ENCODE peak calls at places on chromosome 20, in ten cellular contexts. One of them, this sample, is unnamed.

GRCh38 chr20:17612287-17612974 is 42.6 kb downstream of the DSTN start:
- DNase-seq in mucosa of descending colon: peak
- DNase-seq in coronary artery: peak
- DNase-seq in psoas muscle: no peak
- DNase-seq in left ventricle myocardium inferior: no peak
- DNase-seq in astrocyte of the spinal cord: peak
- DNase-seq in right lobe of liver: no peak
- DNase-seq in IMR-90: peak
- DNase-seq in kidney epithelial cell: no peak
- DNase-seq in cardiac fibroblast: peak
- DNase-seq in this sample: no peak

GRCh38 chr20:19966840-19967239 is 50.3 kb upstream of the NAA20 start:
- DNase-seq in mucosa of descending colon: no peak
- DNase-seq in coronary artery: no peak
- DNase-seq in psoas muscle: no peak
- DNase-seq in left ventricle myocardium inferior: no peak
- DNase-seq in astrocyte of the spinal cord: no peak
- DNase-seq in right lobe of liver: no peak
- DNase-seq in IMR-90: no peak
- DNase-seq in kidney epithelial cell: no peak
- DNase-seq in cardiac fibroblast: no peak
- DNase-seq in this sample: no peak

GRCh38 chr20:58942549-58942948 is 38.5 kb upstream of the NELFCD start:
- DNase-seq in mucosa of descending colon: no peak
- DNase-seq in coronary artery: no peak
- DNase-seq in psoas muscle: no peak
- DNase-seq in left ventricle myocardium inferior: no peak
- DNase-seq in astrocyte of the spinal cord: no peak
- DNase-seq in right lobe of liver: no peak
- DNase-seq in IMR-90: peak
- DNase-seq in kidney epithelial cell: no peak
- DNase-seq in cardiac fibroblast: no peak
- DNase-seq in this sample: no peak

GRCh38 chr20:56579261-56579660 is 46.2 kb downstream of the FAM209B start:
- DNase-seq in mucosa of descending colon: no peak
- DNase-seq in coronary artery: no peak
- DNase-seq in psoas muscle: no peak
- DNase-seq in left ventricle myocardium inferior: no peak
- DNase-seq in astrocyte of the spinal cord: no peak
- DNase-seq in right lobe of liver: no peak
- DNase-seq in IMR-90: no peak
- DNase-seq in kidney epithelial cell: no peak
- DNase-seq in cardiac fibroblast: no peak
- DNase-seq in this sample: no peak

GRCh38 chr20:53403029-53403428 is 190.6 kb downstream of the ZNF217 start:
- DNase-seq in mucosa of descending colon: no peak
- DNase-seq in coronary artery: no peak
- DNase-seq in psoas muscle: no peak
- DNase-seq in left ventricle myocardium inferior: no peak
- DNase-seq in astrocyte of the spinal cord: no peak
- DNase-seq in right lobe of liver: no peak
- DNase-seq in IMR-90: no peak
- DNase-seq in kidney epithelial cell: no peak
- DNase-seq in cardiac fibroblast: no peak
- DNase-seq in this sample: no peak

GRCh38 chr20:23037017-23037481 is 1.9 kb downstream of the SSTR4 start:
- DNase-seq in mucosa of descending colon: no peak
- DNase-seq in coronary artery: peak
- DNase-seq in psoas muscle: no peak
- DNase-seq in left ventricle myocardium inferior: no peak
- DNase-seq in astrocyte of the spinal cord: no peak
- DNase-seq in right lobe of liver: no peak
- DNase-seq in IMR-90: no peak
- DNase-seq in kidney epithelial cell: no peak
- DNase-seq in cardiac fibroblast: no peak
- DNase-seq in this sample: no peak

GRCh38 chr20:7716286-7716972 is 223.8 kb downstream of the HAO1 start:
- DNase-seq in mucosa of descending colon: no peak
- DNase-seq in coronary artery: no peak
- DNase-seq in psoas muscle: no peak
- DNase-seq in left ventricle myocardium inferior: no peak
- DNase-seq in astrocyte of the spinal cord: no peak
- DNase-seq in right lobe of liver: no peak
- DNase-seq in IMR-90: no peak
- DNase-seq in kidney epithelial cell: no peak
- DNase-seq in cardiac fibroblast: peak
- DNase-seq in this sample: no peak

GRCh38 chr20:59835448-59836395 is 97.7 kb downstream of the SYCP2 start:
- DNase-seq in mucosa of descending colon: peak
- DNase-seq in coronary artery: no peak
- DNase-seq in psoas muscle: no peak
- DNase-seq in left ventricle myocardium inferior: peak
- DNase-seq in astrocyte of the spinal cord: peak
- DNase-seq in right lobe of liver: no peak
- DNase-seq in IMR-90: peak
- DNase-seq in kidney epithelial cell: peak
- DNase-seq in cardiac fibroblast: peak
- DNase-seq in this sample: peak

DNA sequence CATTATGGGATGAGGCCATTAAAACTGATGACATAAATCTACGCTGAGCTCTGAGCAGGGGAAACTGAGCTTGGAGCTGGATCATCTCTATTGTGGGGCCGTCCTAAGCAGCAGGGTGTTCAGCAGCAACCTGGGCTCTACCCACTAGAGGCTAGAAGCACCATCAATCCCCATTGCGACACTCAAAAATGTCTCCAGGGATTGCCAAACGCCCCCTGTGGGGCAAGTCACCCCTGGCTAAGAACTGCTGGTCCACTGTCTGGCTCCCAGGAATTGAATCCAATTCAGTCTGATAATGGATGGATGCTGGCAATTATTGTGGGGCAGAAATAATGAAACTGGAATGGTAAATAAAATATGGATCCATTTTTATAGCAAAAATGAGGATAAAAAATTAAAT is 38.2 kb downstream of the PMEPA1 start:
- DNase-seq in mucosa of descending colon: no peak
- DNase-seq in coronary artery: no peak
- DNase-seq in psoas muscle: no peak
- DNase-seq in left ventricle myocardium inferior: no peak
- DNase-seq in astrocyte of the spinal cord: no peak
- DNase-seq in right lobe of liver: no peak
- DNase-seq in IMR-90: no peak
- DNase-seq in kidney epithelial cell: no peak
- DNase-seq in cardiac fibroblast: no peak
- DNase-seq in this sample: no peak
- TF ChIP-seq CTCF in mucosa of descending colon: no peak
- TF ChIP-seq CTCF in coronary artery: no peak
- TF ChIP-seq CTCF in psoas muscle: no peak
- TF ChIP-seq CTCF in left ventricle myocardium inferior: no peak
- TF ChIP-seq CTCF in astrocyte of the spinal cord: peak
- TF ChIP-seq CTCF in right lobe of liver: no peak
- TF ChIP-seq CTCF in IMR-90: no peak
- TF ChIP-seq CTCF in kidney epithelial cell: peak
- TF ChIP-seq CTCF in cardiac fibroblast: no peak
- TF ChIP-seq CTCF in this sample: peak

GRCh38 chr20:1001981-1002681 is at the start of gene RSPO4:
- DNase-seq in mucosa of descending colon: no peak
- DNase-seq in coronary artery: no peak
- DNase-seq in psoas muscle: no peak
- DNase-seq in left ventricle myocardium inferior: no peak
- DNase-seq in astrocyte of the spinal cord: no peak
- DNase-seq in right lobe of liver: no peak
- DNase-seq in IMR-90: no peak
- DNase-seq in kidney epithelial cell: no peak
- DNase-seq in cardiac fibroblast: no peak
- DNase-seq in this sample: no peak
- H3K4me3 ChIP-seq in mucosa of descending colon: no peak
- H3K4me3 ChIP-seq in coronary artery: peak
- H3K4me3 ChIP-seq in psoas muscle: no peak
- H3K4me3 ChIP-seq in left ventricle myocardium inferior: peak
- H3K4me3 ChIP-seq in astrocyte of the spinal cord: no peak
- H3K4me3 ChIP-seq in right lobe of liver: no peak
- H3K4me3 ChIP-seq in IMR-90: no peak
- H3K4me3 ChIP-seq in kidney epithelial cell: no peak
- H3K4me3 ChIP-seq in cardiac fibroblast: no peak
- H3K4me3 ChIP-seq in this sample: peak

GRCh38 chr20:24059174-24059573 is 70.6 kb upstream of the GGTLC1 start:
- DNase-seq in mucosa of descending colon: no peak
- DNase-seq in coronary artery: no peak
- DNase-seq in psoas muscle: no peak
- DNase-seq in left ventricle myocardium inferior: no peak
- DNase-seq in astrocyte of the spinal cord: no peak
- DNase-seq in right lobe of liver: no peak
- DNase-seq in IMR-90: no peak
- DNase-seq in kidney epithelial cell: no peak
- DNase-seq in cardiac fibroblast: no peak
- DNase-seq in this sample: no peak
- TF ChIP-seq CTCF in mucosa of descending colon: no peak
- TF ChIP-seq CTCF in coronary artery: no peak
- TF ChIP-seq CTCF in psoas muscle: no peak
- TF ChIP-seq CTCF in left ventricle myocardium inferior: no peak
- TF ChIP-seq CTCF in astrocyte of the spinal cord: no peak
- TF ChIP-seq CTCF in right lobe of liver: no peak
- TF ChIP-seq CTCF in IMR-90: no peak
- TF ChIP-seq CTCF in kidney epithelial cell: no peak
- TF ChIP-seq CTCF in cardiac fibroblast: no peak
- TF ChIP-seq CTCF in this sample: no peak

GRCh38 chr20:9835302-9835701 is 3.6 kb downstream of the PAK5 start:
- DNase-seq in mucosa of descending colon: no peak
- DNase-seq in coronary artery: no peak
- DNase-seq in psoas muscle: no peak
- DNase-seq in left ventricle myocardium inferior: no peak
- DNase-seq in astrocyte of the spinal cord: no peak
- DNase-seq in right lobe of liver: no peak
- DNase-seq in IMR-90: no peak
- DNase-seq in kidney epithelial cell: no peak
- DNase-seq in cardiac fibroblast: no peak
- DNase-seq in this sample: no peak

GRCh38 chr20:9839626-9840025 is 750 bp upstream of the PAK5 start:
- DNase-seq in mucosa of descending colon: no peak
- DNase-seq in coronary artery: no peak
- DNase-seq in psoas muscle: no peak
- DNase-seq in left ventricle myocardium inferior: no peak
- DNase-seq in astrocyte of the spinal cord: no peak
- DNase-seq in right lobe of liver: no peak
- DNase-seq in IMR-90: no peak
- DNase-seq in kidney epithelial cell: no peak
- DNase-seq in cardiac fibroblast: no peak
- DNase-seq in this sample: no peak

GRCh38 chr20:9838378-9839295 is at the start of gene PAK5:
- DNase-seq in mucosa of descending colon: peak
- DNase-seq in coronary artery: peak
- DNase-seq in psoas muscle: peak
- DNase-seq in left ventricle myocardium inferior: no peak
- DNase-seq in astrocyte of the spinal cord: peak
- DNase-seq in right lobe of liver: no peak
- DNase-seq in IMR-90: peak
- DNase-seq in kidney epithelial cell: peak
- DNase-seq in cardiac fibroblast: peak
- DNase-seq in this sample: no peak

GRCh38 chr20:9837634-9838033 is 1.2 kb downstream of the PAK5 start:
- DNase-seq in mucosa of descending colon: no peak
- DNase-seq in coronary artery: no peak
- DNase-seq in psoas muscle: no peak
- DNase-seq in left ventricle myocardium inferior: no peak
- DNase-seq in astrocyte of the spinal cord: no peak
- DNase-seq in right lobe of liver: no peak
- DNase-seq in IMR-90: no peak
- DNase-seq in kidney epithelial cell: no peak
- DNase-seq in cardiac fibroblast: no peak
- DNase-seq in this sample: no peak

GRCh38 chr20:9838035-9838377 is 870 bp downstream of the PAK5 start:
- DNase-seq in mucosa of descending colon: no peak
- DNase-seq in coronary artery: no peak
- DNase-seq in psoas muscle: no peak
- DNase-seq in left ventricle myocardium inferior: no peak
- DNase-seq in astrocyte of the spinal cord: no peak
- DNase-seq in right lobe of liver: no peak
- DNase-seq in IMR-90: no peak
- DNase-seq in kidney epithelial cell: no peak
- DNase-seq in cardiac fibroblast: no peak
- DNase-seq in this sample: no peak
- H3K4me3 ChIP-seq in mucosa of descending colon: no peak
- H3K4me3 ChIP-seq in coronary artery: peak
- H3K4me3 ChIP-seq in psoas muscle: no peak
- H3K4me3 ChIP-seq in left ventricle myocardium inferior: peak
- H3K4me3 ChIP-seq in astrocyte of the spinal cord: peak
- H3K4me3 ChIP-seq in right lobe of liver: no peak
- H3K4me3 ChIP-seq in IMR-90: no peak
- H3K4me3 ChIP-seq in kidney epithelial cell: peak
- H3K4me3 ChIP-seq in cardiac fibroblast: no peak
- H3K4me3 ChIP-seq in this sample: no peak

DNA sequence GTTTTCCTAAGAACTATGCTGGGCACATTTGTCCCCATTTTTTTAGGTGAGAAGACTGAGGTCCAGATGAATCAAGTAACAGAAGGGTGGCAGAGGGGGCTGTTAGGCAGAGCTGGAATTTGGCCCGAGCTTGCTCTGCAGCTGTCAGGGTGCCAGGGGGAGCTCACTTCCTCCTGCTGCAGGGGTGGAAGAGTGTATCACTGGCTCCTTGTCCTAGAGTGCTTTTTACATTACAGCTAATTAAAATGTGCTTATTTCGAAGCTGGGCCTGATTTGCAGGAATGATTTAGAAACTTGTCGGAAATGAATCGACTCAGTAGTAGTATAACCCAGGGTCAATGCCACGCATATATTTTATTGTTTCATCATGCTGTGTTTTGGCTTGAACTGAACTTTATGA is 11.1 kb downstream of the TOX2 start:
- DNase-seq in mucosa of descending colon: no peak
- DNase-seq in coronary artery: no peak
- DNase-seq in psoas muscle: no peak
- DNase-seq in left ventricle myocardium inferior: peak
- DNase-seq in astrocyte of the spinal cord: no peak
- DNase-seq in right lobe of liver: no peak
- DNase-seq in IMR-90: peak
- DNase-seq in kidney epithelial cell: no peak
- DNase-seq in cardiac fibroblast: peak
- DNase-seq in this sample: no peak
- TF ChIP-seq CTCF in mucosa of descending colon: no peak
- TF ChIP-seq CTCF in coronary artery: no peak
- TF ChIP-seq CTCF in psoas muscle: no peak
- TF ChIP-seq CTCF in left ventricle myocardium inferior: no peak
- TF ChIP-seq CTCF in astrocyte of the spinal cord: no peak
- TF ChIP-seq CTCF in right lobe of liver: no peak
- TF ChIP-seq CTCF in IMR-90: peak
- TF ChIP-seq CTCF in kidney epithelial cell: no peak
- TF ChIP-seq CTCF in cardiac fibroblast: no peak
- TF ChIP-seq CTCF in this sample: peak

GRCh38 chr20:63499333-63499969 is 568 bp upstream of the EEF1A2 start:
- DNase-seq in mucosa of descending colon: no peak
- DNase-seq in coronary artery: no peak
- DNase-seq in psoas muscle: no peak
- DNase-seq in left ventricle myocardium inferior: no peak
- DNase-seq in astrocyte of the spinal cord: no peak
- DNase-seq in right lobe of liver: peak
- DNase-seq in IMR-90: no peak
- DNase-seq in kidney epithelial cell: no peak
- DNase-seq in cardiac fibroblast: no peak
- DNase-seq in this sample: no peak
- H3K4me3 ChIP-seq in mucosa of descending colon: no peak
- H3K4me3 ChIP-seq in coronary artery: peak
- H3K4me3 ChIP-seq in psoas muscle: peak
- H3K4me3 ChIP-seq in left ventricle myocardium inferior: peak
- H3K4me3 ChIP-seq in astrocyte of the spinal cord: no peak
- H3K4me3 ChIP-seq in right lobe of liver: no peak
- H3K4me3 ChIP-seq in IMR-90: peak
- H3K4me3 ChIP-seq in kidney epithelial cell: peak
- H3K4me3 ChIP-seq in cardiac fibroblast: no peak
- H3K4me3 ChIP-seq in this sample: peak

This sample was measured in BJ.